ENCODE peak calls at places on chromosomes 4 and X, in five cellular contexts. T, U, Q, K and X are unnamed samples.

GRCh38 chr4:148444296-148445070 is 2.3 kb upstream of the NR3C2 start:
- DNase-seq in Q (no peak), T (no peak), U (peak), K (peak), X (peak)

GRCh38 chrX:142686206-142686605 is 339.5 kb upstream of the SPANXN4 start:
- DNase-seq in T (no peak), K (no peak), U (no peak), Q (no peak), X (no peak)

GRCh38 chr4:155906554-155907247 is 3.2 kb downstream of the TDO2 start:
- DNase-seq in K (no peak), U (no peak), T (peak), Q (peak), X (no peak)

GRCh38 chr4:3660086-3660927 is 105.9 kb upstream of the ADRA2C start:
- DNase-seq in T (no peak), Q (no peak), K (no peak), U (no peak), X (no peak)

GRCh38 chrX:11341274-11342256 is 48.4 kb downstream of the AMELX start:
- DNase-seq in U (no peak), K (peak), T (peak), Q (peak), X (no peak)

GRCh38 chrX:34918091-34918736 is 24.4 kb upstream of the FAM47B start:
- DNase-seq in U (no peak), K (no peak), T (peak), Q (peak), X (no peak)

GRCh38 chr4:75497133-75497532 is 17.1 kb downstream of the RCHY1 start:
- DNase-seq in T (peak), K (no peak), Q (peak), U (no peak), X (no peak)

GRCh38 chr4:122744229-122744628 is 11.7 kb downstream of the BBS12 start:
- DNase-seq in T (peak), U (no peak), Q (peak), K (no peak), X (no peak)

GRCh38 chrX:120795301-120795700 is 80.4 kb downstream of the CT47B1 start:
- DNase-seq in U (no peak), T (peak), Q (peak), K (no peak), X (no peak)

GRCh38 chrX:25344191-25344936 is 328.6 kb upstream of the ARX start:
- DNase-seq in U (no peak), Q (no peak), T (no peak), K (no peak), X (no peak)

GRCh38 chr4:168882650-168883233 is 127.3 kb downstream of the CBR4 start:
- DNase-seq in U (no peak), Q (peak), K (no peak), T (no peak), X (no peak)

GRCh38 chr4:176323511-176324160 is 3.9 kb downstream of the SPCS3 start:
- DNase-seq in U (no peak), T (no peak), K (no peak), Q (peak), X (no peak)

GRCh38 chr4:18847276-18847890 is 825.8 kb upstream of the LCORL start:
- DNase-seq in T (peak), K (no peak), U (no peak), Q (no peak), X (no peak)

GRCh38 chr4:39044364-39044946 is 12.2 kb upstream of the TMEM156 start:
- DNase-seq in T (peak), Q (peak), K (peak), U (peak), X (peak)

GRCh38 chr4:38278255-38278654 is 318.1 kb downstream of the PTTG2 start:
- DNase-seq in K (no peak), Q (no peak), U (no peak), T (no peak), X (no peak)

GRCh38 chrX:41445171-41445570 is 2.0 kb upstream of the NYX start:
- DNase-seq in K (no peak), U (no peak), Q (no peak), T (no peak), X (no peak)

GRCh38 chrX:70549429-70549828 is 104.8 kb downstream of the DLG3 start:
- DNase-seq in Q (no peak), T (no peak), U (no peak), K (no peak), X (no peak)

GRCh38 chrX:138775501-138775900 is 64.0 kb upstream of the FGF13 start:
- DNase-seq in T (peak), U (no peak), K (no peak), Q (peak), X (no peak)

GRCh38 chrX:53798281-53798680 is 111.8 kb upstream of the HUWE1 start:
- DNase-seq in K (no peak), U (no peak), Q (no peak), T (no peak), X (no peak)

GRCh38 chr4:88144866-88145300 is 13.6 kb downstream of the ABCG2 start:
- DNase-seq in Q (no peak), K (no peak), U (no peak), T (no peak), X (no peak)

GRCh38 chrX:69016220-69016941 is 148.9 kb downstream of the PJA1 start:
- DNase-seq in Q (no peak), K (no peak), T (no peak), U (no peak), X (no peak)

GRCh38 chr4:110944501-110944900 is 321.6 kb upstream of the PITX2 start:
- DNase-seq in U (no peak), T (no peak), K (no peak), Q (no peak), X (no peak)

GRCh38 chrX:125444659-125445058 is 125.0 kb downstream of the TEX13C start:
- DNase-seq in U (no peak), K (no peak), Q (no peak), T (no peak), X (no peak)

GRCh38 chr4:9971711-9972110 is 49.6 kb downstream of the SLC2A9 start:
- DNase-seq in U (no peak), K (no peak), T (no peak), Q (no peak), X (no peak)

GRCh38 chr4:168972601-168973000 is 37.5 kb downstream of the CBR4 start:
- DNase-seq in K (no peak), T (no peak), Q (no peak), U (no peak), X (no peak)

GRCh38 chrX:56569378-56570061 is 6.1 kb downstream of the UBQLN2 start:
- DNase-seq in U (no peak), T (no peak), K (no peak), Q (no peak), X (no peak)

GRCh38 chr4:175536852-175537453 is 275.1 kb downstream of the GPM6A start:
- DNase-seq in U (no peak), Q (peak), K (no peak), T (peak), X (no peak)

GRCh38 chr4:115201042-115201330 is 87.6 kb upstream of the NDST4 start:
- DNase-seq in U (no peak), Q (no peak), T (no peak), K (no peak), X (no peak)

GRCh38 chr4:40621592-40622512 is 7.8 kb downstream of the RBM47 start:
- DNase-seq in U (no peak), T (peak), K (peak), Q (peak), X (no peak)

GRCh38 chr4:1130318-1131186 is 17.2 kb upstream of the RNF212 start:
- DNase-seq in Q (peak), K (peak), T (peak), U (peak), X (peak)

GRCh38 chr4:148093065-148093464 is 349.1 kb downstream of the NR3C2 start:
- DNase-seq in Q (no peak), U (no peak), K (no peak), T (no peak), X (no peak)

GRCh38 chr4:113383111-113383785 is 333.8 kb downstream of the ANK2 start:
- DNase-seq in K (no peak), T (peak), Q (peak), U (no peak), X (no peak)

GRCh38 chrX:129930941-129931410 is 25.0 kb downstream of the UTP14A start:
- DNase-seq in T (no peak), K (no peak), U (no peak), Q (no peak), X (no peak)

DNA sequence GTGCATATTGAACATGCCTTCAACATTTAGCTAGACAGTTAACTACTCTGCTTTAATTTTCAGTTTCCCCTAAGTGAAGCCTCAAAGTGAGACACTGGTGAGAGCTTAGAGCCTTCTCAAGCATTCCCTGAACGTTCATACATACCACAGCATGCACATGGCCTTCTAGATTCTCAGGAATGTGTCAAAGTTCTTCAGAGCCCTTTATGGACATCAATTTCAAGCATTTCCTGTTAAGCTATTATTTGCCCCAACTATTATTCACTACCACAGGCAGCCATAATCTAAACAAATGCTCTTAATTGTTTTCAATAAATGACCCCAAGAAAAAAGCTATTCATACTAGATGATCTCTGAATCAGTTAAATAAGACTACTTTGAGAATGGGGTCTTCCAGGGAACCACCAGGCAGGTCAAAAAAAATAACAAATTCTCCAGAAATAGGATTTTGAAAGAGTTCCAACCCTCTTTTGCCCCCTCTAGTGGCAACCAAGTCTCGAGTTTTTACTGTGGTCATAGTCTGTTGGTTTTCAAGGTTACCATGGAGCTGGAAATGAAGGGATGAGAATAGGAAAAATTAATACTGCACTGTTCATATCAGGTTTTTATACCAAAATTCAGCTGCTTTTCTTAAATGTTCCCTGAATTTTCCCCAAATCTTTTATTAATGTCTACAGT is 235.4 kb downstream of the RAB28 start:
- DNase-seq in Q (peak), U (no peak), T (peak), K (no peak), X (no peak)
- TF ChIP-seq CTCF in Q (peak), U (no peak), T (peak), K (no peak), X (no peak)

GRCh38 chr4:108762559-108763225 is at the start of gene ETNPPL:
- DNase-seq in U (peak), T (no peak), K (peak), Q (no peak), X (no peak)
- TF ChIP-seq CTCF in U (no peak), T (peak), K (no peak), Q (no peak), X (no peak)

GRCh38 chr4:83370640-83370906 is 35.9 kb upstream of the HPSE start:
- DNase-seq in K (no peak), T (peak), U (no peak), Q (no peak), X (no peak)

GRCh38 chr4:83371936-83372335 is 37.3 kb upstream of the HPSE start:
- DNase-seq in K (no peak), U (no peak), Q (no peak), T (no peak), X (no peak)

GRCh38 chr4:83364312-83364711 is 29.7 kb upstream of the HPSE start:
- DNase-seq in T (no peak), Q (no peak), U (no peak), K (no peak), X (no peak)

GRCh38 chr4:83371235-83371634 is 36.6 kb upstream of the HPSE start:
- DNase-seq in T (no peak), U (no peak), Q (no peak), K (no peak), X (no peak)

DNA sequence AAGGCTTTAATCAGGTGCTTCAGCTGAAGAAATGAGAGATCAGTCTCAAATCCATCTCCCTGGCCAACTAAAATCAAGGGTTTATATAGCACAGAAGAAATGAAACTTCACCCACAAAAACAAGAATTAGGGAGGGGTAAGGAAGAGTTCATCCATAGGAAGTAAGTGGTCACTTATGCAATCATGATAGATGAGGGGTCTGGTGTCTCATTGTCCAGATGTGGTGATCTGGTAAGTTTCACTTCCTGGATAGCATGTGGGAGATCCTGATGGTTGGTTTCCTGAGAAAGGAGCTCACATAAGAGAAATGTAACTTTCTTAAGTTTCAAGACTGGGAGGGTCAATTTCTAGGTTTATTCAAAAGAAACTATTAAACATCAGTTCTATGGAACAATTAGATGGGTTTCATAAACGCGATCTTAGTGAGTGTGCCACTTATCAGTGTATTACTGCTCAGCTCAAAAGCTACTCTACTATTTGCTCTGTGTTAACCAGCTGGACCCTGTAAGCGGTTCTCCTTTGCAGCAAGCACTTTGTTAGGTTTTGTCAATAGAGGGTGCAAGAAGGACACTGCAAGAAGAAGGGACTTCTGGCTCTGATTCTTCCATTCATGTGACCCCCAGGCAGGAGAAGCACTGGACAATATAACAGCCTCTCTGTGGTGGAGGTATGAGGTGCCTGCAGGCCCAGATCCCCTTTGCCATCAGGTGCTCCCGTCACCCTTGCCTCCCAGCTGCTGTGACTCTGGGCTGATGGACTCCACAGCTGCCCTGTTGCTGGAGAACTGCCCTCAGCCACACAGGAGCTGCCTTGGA is 35.4 kb upstream of the HPSE start:
- DNase-seq in U (no peak), T (no peak), K (no peak), Q (peak), X (no peak)
- TF ChIP-seq CTCF in U (no peak), T (no peak), K (no peak), Q (no peak), X (no peak)

GRCh38 chr4:13893987-13894386 is 266.5 kb upstream of the BOD1L1 start:
- DNase-seq in T (no peak), U (no peak), K (no peak), Q (no peak), X (no peak)
- TF ChIP-seq CTCF in T (no peak), U (no peak), K (no peak), Q (no peak), X (no peak)

GRCh38 chrX:5916945-5917344 is 311.7 kb downstream of the NLGN4X start:
- DNase-seq in Q (no peak), K (no peak), T (no peak), U (no peak), X (no peak)
- TF ChIP-seq CTCF in Q (no peak), K (no peak), T (no peak), U (no peak), X (no peak)

GRCh38 chr4:76736434-76736833 is 161.5 kb downstream of the SOWAHB start:
- DNase-seq in U (no peak), Q (peak), K (no peak), T (no peak), X (no peak)

GRCh38 chr4:76729991-76730390 is 168.0 kb downstream of the SOWAHB start:
- DNase-seq in K (no peak), Q (no peak), T (no peak), U (no peak), X (no peak)

GRCh38 chr4:76732246-76732645 is 165.7 kb downstream of the SOWAHB start:
- DNase-seq in Q (no peak), U (no peak), K (no peak), T (no peak), X (no peak)

GRCh38 chr4:76737180-76737579 is 160.8 kb downstream of the SOWAHB start:
- DNase-seq in K (no peak), Q (no peak), U (no peak), T (no peak), X (no peak)

DNA sequence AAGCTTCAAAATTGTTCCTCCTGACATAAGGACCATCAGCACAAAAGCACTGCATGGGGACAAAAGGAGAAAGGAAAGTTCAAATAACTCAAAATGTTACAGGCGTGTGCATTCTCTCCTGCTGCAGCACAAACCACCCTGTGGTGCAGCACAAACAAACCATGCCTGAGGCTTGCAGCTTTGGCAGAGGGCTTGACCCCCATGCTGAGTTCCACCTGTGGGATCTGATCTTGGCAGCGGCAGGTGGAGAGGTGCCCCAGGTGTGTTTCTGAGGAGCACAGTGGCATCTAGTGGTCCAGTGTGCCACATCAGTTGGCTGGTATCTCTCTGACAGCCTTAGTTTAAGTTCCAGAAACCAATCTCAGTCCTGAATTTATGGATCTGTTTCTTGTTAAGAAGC is 164.6 kb downstream of the SOWAHB start:
- DNase-seq in K (no peak), U (no peak), T (no peak), Q (no peak), X (no peak)
- TF ChIP-seq CTCF in K (no peak), U (no peak), T (no peak), Q (no peak), X (no peak)

DNA sequence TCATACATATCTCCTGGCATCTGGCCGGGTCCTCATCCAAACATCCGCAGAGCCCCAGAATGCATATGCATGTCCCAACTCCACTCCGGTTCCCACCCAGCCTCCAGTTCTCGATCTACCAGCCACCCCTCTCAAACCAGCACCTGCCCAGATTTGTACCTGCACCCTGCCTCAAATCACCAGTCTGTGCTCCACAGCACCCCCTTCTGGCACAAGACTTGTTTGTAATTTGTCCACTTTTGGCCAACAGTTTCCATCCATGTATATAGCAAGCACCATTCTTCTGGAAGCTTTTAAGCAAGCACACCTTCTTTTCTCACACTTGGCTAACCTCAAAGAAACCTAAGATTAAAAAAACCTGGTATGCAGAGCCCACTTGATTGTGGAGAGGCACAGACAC is 644.1 kb downstream of the MID1IP1 start:
- DNase-seq in T (no peak), K (no peak), U (peak), Q (no peak), X (no peak)
- TF ChIP-seq CTCF in T (peak), K (no peak), U (no peak), Q (peak), X (no peak)